ENCODE peak calls at places on chromosome 9, in four cellular contexts. X is astrocyte of the cerebellum, V is cardiac muscle cell, S is foreskin fibroblast. C is an unnamed sample.

GRCh38 chr9:38235244-38235643 is 157.3 kb upstream of the ALDH1B1 start:
- DNase-seq in X (no peak), V (no peak), S (no peak), C (no peak)

GRCh38 chr9:138117836-138118235 is 240.3 kb downstream of the CACNA1B start:
- DNase-seq in X (no peak), V (no peak), S (no peak), C (no peak)

GRCh38 chr9:75950983-75951382 is 60.5 kb downstream of the PCSK5 start:
- DNase-seq in X (no peak), V (peak; percentile 21), S (no peak), C (no peak)

GRCh38 chr9:98101868-98102273 is 17.2 kb downstream of the TRIM14 start:
- DNase-seq in X (no peak), V (no peak), S (no peak), C (no peak)

GRCh38 chr9:74645007-74645639 is 148.0 kb downstream of the RORB start:
- DNase-seq in X (no peak), V (peak; percentile 28), S (no peak), C (no peak)

GRCh38 chr9:35903049-35903448 is 3.0 kb upstream of the HRCT1 start:
- DNase-seq in X (no peak), V (peak; percentile 75), S (peak; percentile 34), C (no peak)

GRCh38 chr9:98807070-98807810 is at the start of gene GALNT12:
- DNase-seq in X (no peak), V (no peak), S (no peak), C (no peak)

GRCh38 chr9:98037362-98037761 is 19.2 kb upstream of the NANS start:
- DNase-seq in X (no peak), V (peak; percentile 60), S (no peak), C (no peak)

GRCh38 chr9:137456061-137456863 is 2.9 kb downstream of the NSMF start:
- DNase-seq in X (peak; percentile 81), V (peak; percentile 27), S (peak; percentile 49), C (no peak)

GRCh38 chr9:73269430-73270101 is 117.9 kb downstream of the ANXA1 start:
- DNase-seq in X (peak; percentile 24), V (peak; percentile 63), S (peak; percentile 1), C (no peak)

GRCh38 chr9:125564641-125565040 is 142.4 kb downstream of the MAPKAP1 start:
- DNase-seq in X (no peak), V (no peak), S (no peak), C (no peak)

GRCh38 chr9:38250279-38251035 is 142.0 kb upstream of the ALDH1B1 start:
- DNase-seq in X (no peak), V (no peak), S (no peak), C (no peak)

GRCh38 chr9:130042931-130043653 is at the start of gene FNBP1:
- DNase-seq in X (peak; percentile 36), V (peak; percentile 84), S (peak; percentile 71), C (no peak)

GRCh38 chr9:32587901-32588300 is 14.9 kb upstream of the NDUFB6 start:
- DNase-seq in X (peak; percentile 42), V (no peak), S (no peak), C (no peak)

GRCh38 chr9:97853844-97854695 is 1.0 kb downstream of the FOXE1 start:
- DNase-seq in X (no peak), V (peak; percentile 39), S (no peak), C (no peak)

GRCh38 chr9:34376596-34377401 is at the start of gene MYORG:
- DNase-seq in X (peak; percentile 48), V (peak; percentile 87), S (peak; percentile 81), C (peak; percentile 87)

GRCh38 chr9:34374339-34374738 is 2.4 kb downstream of the MYORG start:
- DNase-seq in X (no peak), V (no peak), S (no peak), C (no peak)

GRCh38 chr9:34374905-34375552 is 1.7 kb downstream of the MYORG start:
- DNase-seq in X (no peak), V (no peak), S (no peak), C (no peak)

GRCh38 chr9:34377402-34377741 is 674 bp upstream of the MYORG start:
- DNase-seq in X (no peak), V (no peak), S (no peak), C (no peak)

GRCh38 chr9:34375901-34376595 is 650 bp downstream of the MYORG start:
- DNase-seq in X (no peak), V (no peak), S (no peak), C (no peak)
- TF ChIP-seq CTCF in X (peak; percentile 26), V (peak; percentile 7), S (no peak), C (no peak)

GRCh38 chr9:123825337-123825736 is 104.6 kb downstream of the DENND1A start:
- DNase-seq in X (peak; percentile 13), V (peak; percentile 25), S (peak; percentile 2), C (no peak)
- TF ChIP-seq CTCF in X (peak; percentile 35), V (no peak), S (peak; percentile 8), C (no peak)

GRCh38 chr9:121376214-121376830 is 6.3 kb upstream of the STOM start:
- DNase-seq in X (no peak), V (peak; percentile 55), S (no peak), C (no peak)
- TF ChIP-seq CTCF in X (no peak), V (peak; percentile 42), S (peak; percentile 28), C (peak; percentile 41)

GRCh38 chr9:102185962-102186361 is 447.5 kb upstream of the GRIN3A start:
- DNase-seq in X (no peak), V (no peak), S (no peak), C (no peak)
- TF ChIP-seq CTCF in X (no peak), V (no peak), S (no peak), C (no peak)